ENCODE peak calls at places on chromosomes 1 and 21, in ten cellular contexts. One of them, this sample, is unnamed.
A peak's percentile ranks its signal among the peaks of the same experiment; 100 is the strongest.

GRCh38 chr1:53455592-53455991 is 3.6 kb upstream of the DMRTB1 start:
- DNase-seq in NCI-H1092: no peak
- DNase-seq in stimulated activated CD8-positive, alpha-beta memory T cell treated with anti-CD3 and anti-CD28 coated beads, Interleukin-7, amount 100 ng/mL, for 24 hours: no peak
- DNase-seq in NCI-H1105: no peak
- DNase-seq in GM12865: no peak
- DNase-seq in posterior cingulate gyrus: no peak
- DNase-seq in heart left ventricle: no peak
- DNase-seq in activated naive CD4-positive, alpha-beta T cell treated with anti-CD3 and anti-CD28 coated beads for 36 hours: no peak
- DNase-seq in NCI-H69: no peak
- DNase-seq in cardiac fibroblast: no peak
- DNase-seq in this sample: no peak

GRCh38 chr1:108591471-108591870 is 31.6 kb downstream of the EEIG2 start:
- DNase-seq in NCI-H1105: no peak
- DNase-seq in GM12865: no peak
- DNase-seq in cardiac fibroblast: no peak
- DNase-seq in activated naive CD4-positive, alpha-beta T cell treated with anti-CD3 and anti-CD28 coated beads for 36 hours: no peak
- DNase-seq in heart left ventricle: peak; percentile 26
- DNase-seq in NCI-H1092: no peak
- DNase-seq in NCI-H69: no peak
- DNase-seq in stimulated activated CD8-positive, alpha-beta memory T cell treated with anti-CD3 and anti-CD28 coated beads, Interleukin-7, amount 100 ng/mL, for 24 hours: no peak
- DNase-seq in posterior cingulate gyrus: no peak
- DNase-seq in this sample: no peak

GRCh38 chr1:216186816-216187215 is 236.4 kb downstream of the USH2A start:
- DNase-seq in heart left ventricle: no peak
- DNase-seq in activated naive CD4-positive, alpha-beta T cell treated with anti-CD3 and anti-CD28 coated beads for 36 hours: no peak
- DNase-seq in NCI-H1105: no peak
- DNase-seq in GM12865: no peak
- DNase-seq in posterior cingulate gyrus: no peak
- DNase-seq in NCI-H69: peak; percentile 95
- DNase-seq in NCI-H1092: no peak
- DNase-seq in stimulated activated CD8-positive, alpha-beta memory T cell treated with anti-CD3 and anti-CD28 coated beads, Interleukin-7, amount 100 ng/mL, for 24 hours: no peak
- DNase-seq in cardiac fibroblast: no peak
- DNase-seq in this sample: peak; percentile 24

GRCh38 chr21:26194326-26194725 is 23.8 kb upstream of the APP start:
- DNase-seq in cardiac fibroblast: no peak
- DNase-seq in activated naive CD4-positive, alpha-beta T cell treated with anti-CD3 and anti-CD28 coated beads for 36 hours: no peak
- DNase-seq in GM12865: no peak
- DNase-seq in NCI-H1105: no peak
- DNase-seq in heart left ventricle: no peak
- DNase-seq in NCI-H69: no peak
- DNase-seq in NCI-H1092: no peak
- DNase-seq in stimulated activated CD8-positive, alpha-beta memory T cell treated with anti-CD3 and anti-CD28 coated beads, Interleukin-7, amount 100 ng/mL, for 24 hours: no peak
- DNase-seq in posterior cingulate gyrus: no peak
- DNase-seq in this sample: no peak

GRCh38 chr21:37496972-37497371 is 130.4 kb downstream of the DYRK1A start:
- DNase-seq in NCI-H1105: no peak
- DNase-seq in cardiac fibroblast: peak; percentile 36
- DNase-seq in posterior cingulate gyrus: no peak
- DNase-seq in activated naive CD4-positive, alpha-beta T cell treated with anti-CD3 and anti-CD28 coated beads for 36 hours: no peak
- DNase-seq in NCI-H69: peak; percentile 11
- DNase-seq in NCI-H1092: no peak
- DNase-seq in GM12865: no peak
- DNase-seq in heart left ventricle: no peak
- DNase-seq in stimulated activated CD8-positive, alpha-beta memory T cell treated with anti-CD3 and anti-CD28 coated beads, Interleukin-7, amount 100 ng/mL, for 24 hours: no peak
- DNase-seq in this sample: no peak

GRCh38 chr1:230385173-230385480 is 41.0 kb downstream of the PGBD5 start:
- DNase-seq in NCI-H1105: no peak
- DNase-seq in posterior cingulate gyrus: no peak
- DNase-seq in NCI-H69: peak; percentile 94
- DNase-seq in cardiac fibroblast: no peak
- DNase-seq in heart left ventricle: no peak
- DNase-seq in NCI-H1092: no peak
- DNase-seq in stimulated activated CD8-positive, alpha-beta memory T cell treated with anti-CD3 and anti-CD28 coated beads, Interleukin-7, amount 100 ng/mL, for 24 hours: no peak
- DNase-seq in GM12865: no peak
- DNase-seq in activated naive CD4-positive, alpha-beta T cell treated with anti-CD3 and anti-CD28 coated beads for 36 hours: no peak
- DNase-seq in this sample: no peak

GRCh38 chr1:198147216-198147615 is 9.6 kb upstream of the NEK7 start:
- DNase-seq in stimulated activated CD8-positive, alpha-beta memory T cell treated with anti-CD3 and anti-CD28 coated beads, Interleukin-7, amount 100 ng/mL, for 24 hours: no peak
- DNase-seq in NCI-H1092: no peak
- DNase-seq in posterior cingulate gyrus: no peak
- DNase-seq in cardiac fibroblast: no peak
- DNase-seq in activated naive CD4-positive, alpha-beta T cell treated with anti-CD3 and anti-CD28 coated beads for 36 hours: no peak
- DNase-seq in NCI-H1105: no peak
- DNase-seq in NCI-H69: no peak
- DNase-seq in GM12865: no peak
- DNase-seq in heart left ventricle: no peak
- DNase-seq in this sample: no peak

GRCh38 chr1:109631513-109632260 is 12.1 kb downstream of the AMPD2 start:
- DNase-seq in activated naive CD4-positive, alpha-beta T cell treated with anti-CD3 and anti-CD28 coated beads for 36 hours: no peak
- DNase-seq in GM12865: no peak
- DNase-seq in heart left ventricle: no peak
- DNase-seq in NCI-H1092: no peak
- DNase-seq in cardiac fibroblast: no peak
- DNase-seq in stimulated activated CD8-positive, alpha-beta memory T cell treated with anti-CD3 and anti-CD28 coated beads, Interleukin-7, amount 100 ng/mL, for 24 hours: no peak
- DNase-seq in posterior cingulate gyrus: no peak
- DNase-seq in NCI-H1105: no peak
- DNase-seq in NCI-H69: no peak
- DNase-seq in this sample: no peak

GRCh38 chr1:212012034-212012740 is 23.2 kb downstream of the INTS7 start:
- DNase-seq in stimulated activated CD8-positive, alpha-beta memory T cell treated with anti-CD3 and anti-CD28 coated beads, Interleukin-7, amount 100 ng/mL, for 24 hours: peak; percentile 37
- DNase-seq in activated naive CD4-positive, alpha-beta T cell treated with anti-CD3 and anti-CD28 coated beads for 36 hours: peak; percentile 84
- DNase-seq in GM12865: peak; percentile 82
- DNase-seq in NCI-H1105: peak; percentile 66
- DNase-seq in cardiac fibroblast: peak; percentile 79
- DNase-seq in posterior cingulate gyrus: peak; percentile 57
- DNase-seq in NCI-H69: peak; percentile 84
- DNase-seq in NCI-H1092: peak; percentile 42
- DNase-seq in heart left ventricle: peak; percentile 39
- DNase-seq in this sample: peak; percentile 48

GRCh38 chr21:45430521-45431501 is 25.8 kb downstream of the COL18A1 start:
- DNase-seq in stimulated activated CD8-positive, alpha-beta memory T cell treated with anti-CD3 and anti-CD28 coated beads, Interleukin-7, amount 100 ng/mL, for 24 hours: no peak
- DNase-seq in GM12865: no peak
- DNase-seq in activated naive CD4-positive, alpha-beta T cell treated with anti-CD3 and anti-CD28 coated beads for 36 hours: no peak
- DNase-seq in cardiac fibroblast: peak; percentile 58
- DNase-seq in NCI-H1092: no peak
- DNase-seq in NCI-H69: no peak
- DNase-seq in posterior cingulate gyrus: no peak
- DNase-seq in heart left ventricle: no peak
- DNase-seq in NCI-H1105: no peak
- DNase-seq in this sample: no peak

GRCh38 chr1:53552146-53552940 is 93.1 kb downstream of the DMRTB1 start:
- DNase-seq in heart left ventricle: no peak
- DNase-seq in cardiac fibroblast: no peak
- DNase-seq in NCI-H1105: no peak
- DNase-seq in NCI-H69: peak; percentile 70
- DNase-seq in GM12865: no peak
- DNase-seq in NCI-H1092: no peak
- DNase-seq in activated naive CD4-positive, alpha-beta T cell treated with anti-CD3 and anti-CD28 coated beads for 36 hours: no peak
- DNase-seq in posterior cingulate gyrus: peak; percentile 5
- DNase-seq in stimulated activated CD8-positive, alpha-beta memory T cell treated with anti-CD3 and anti-CD28 coated beads, Interleukin-7, amount 100 ng/mL, for 24 hours: no peak
- DNase-seq in this sample: no peak

GRCh38 chr1:153506831-153507413 is 28.9 kb downstream of the S100A6 start:
- DNase-seq in NCI-H1105: no peak
- DNase-seq in NCI-H1092: no peak
- DNase-seq in activated naive CD4-positive, alpha-beta T cell treated with anti-CD3 and anti-CD28 coated beads for 36 hours: no peak
- DNase-seq in heart left ventricle: peak; percentile 87
- DNase-seq in GM12865: no peak
- DNase-seq in stimulated activated CD8-positive, alpha-beta memory T cell treated with anti-CD3 and anti-CD28 coated beads, Interleukin-7, amount 100 ng/mL, for 24 hours: no peak
- DNase-seq in NCI-H69: no peak
- DNase-seq in posterior cingulate gyrus: peak; percentile 21
- DNase-seq in cardiac fibroblast: peak; percentile 97
- DNase-seq in this sample: no peak

GRCh38 chr1:92755541-92756351 is 29.2 kb downstream of the EVI5 start:
- DNase-seq in GM12865: no peak
- DNase-seq in cardiac fibroblast: peak; percentile 91
- DNase-seq in NCI-H1105: no peak
- DNase-seq in stimulated activated CD8-positive, alpha-beta memory T cell treated with anti-CD3 and anti-CD28 coated beads, Interleukin-7, amount 100 ng/mL, for 24 hours: no peak
- DNase-seq in heart left ventricle: peak; percentile 69
- DNase-seq in posterior cingulate gyrus: peak; percentile 75
- DNase-seq in NCI-H69: no peak
- DNase-seq in NCI-H1092: no peak
- DNase-seq in activated naive CD4-positive, alpha-beta T cell treated with anti-CD3 and anti-CD28 coated beads for 36 hours: no peak
- DNase-seq in this sample: no peak

GRCh38 chr1:201224671-201225400 is 34.2 kb downstream of the IGFN1 start:
- DNase-seq in activated naive CD4-positive, alpha-beta T cell treated with anti-CD3 and anti-CD28 coated beads for 36 hours: no peak
- DNase-seq in GM12865: no peak
- DNase-seq in NCI-H1105: no peak
- DNase-seq in NCI-H1092: no peak
- DNase-seq in stimulated activated CD8-positive, alpha-beta memory T cell treated with anti-CD3 and anti-CD28 coated beads, Interleukin-7, amount 100 ng/mL, for 24 hours: no peak
- DNase-seq in heart left ventricle: no peak
- DNase-seq in cardiac fibroblast: no peak
- DNase-seq in NCI-H69: peak; percentile 13
- DNase-seq in posterior cingulate gyrus: no peak
- DNase-seq in this sample: no peak

GRCh38 chr1:94580367-94581115 is 39.0 kb upstream of the F3 start:
- DNase-seq in NCI-H69: peak; percentile 44
- DNase-seq in NCI-H1105: no peak
- DNase-seq in NCI-H1092: no peak
- DNase-seq in stimulated activated CD8-positive, alpha-beta memory T cell treated with anti-CD3 and anti-CD28 coated beads, Interleukin-7, amount 100 ng/mL, for 24 hours: no peak
- DNase-seq in cardiac fibroblast: no peak
- DNase-seq in heart left ventricle: no peak
- DNase-seq in posterior cingulate gyrus: no peak
- DNase-seq in GM12865: no peak
- DNase-seq in activated naive CD4-positive, alpha-beta T cell treated with anti-CD3 and anti-CD28 coated beads for 36 hours: no peak
- DNase-seq in this sample: peak; percentile 47

GRCh38 chr1:210264521-210265380 is 32.2 kb downstream of the SERTAD4 start:
- DNase-seq in NCI-H69: peak; percentile 36
- DNase-seq in stimulated activated CD8-positive, alpha-beta memory T cell treated with anti-CD3 and anti-CD28 coated beads, Interleukin-7, amount 100 ng/mL, for 24 hours: no peak
- DNase-seq in cardiac fibroblast: peak; percentile 26
- DNase-seq in activated naive CD4-positive, alpha-beta T cell treated with anti-CD3 and anti-CD28 coated beads for 36 hours: no peak
- DNase-seq in GM12865: no peak
- DNase-seq in NCI-H1092: no peak
- DNase-seq in heart left ventricle: no peak
- DNase-seq in posterior cingulate gyrus: no peak
- DNase-seq in NCI-H1105: no peak
- DNase-seq in this sample: no peak

GRCh38 chr1:107450899-107451664 is 310.2 kb downstream of the NTNG1 start:
- DNase-seq in GM12865: peak; percentile 76
- DNase-seq in stimulated activated CD8-positive, alpha-beta memory T cell treated with anti-CD3 and anti-CD28 coated beads, Interleukin-7, amount 100 ng/mL, for 24 hours: no peak
- DNase-seq in NCI-H1105: no peak
- DNase-seq in NCI-H69: no peak
- DNase-seq in heart left ventricle: no peak
- DNase-seq in activated naive CD4-positive, alpha-beta T cell treated with anti-CD3 and anti-CD28 coated beads for 36 hours: no peak
- DNase-seq in cardiac fibroblast: no peak
- DNase-seq in NCI-H1092: no peak
- DNase-seq in posterior cingulate gyrus: no peak
- DNase-seq in this sample: no peak

GRCh38 chr1:228744918-228745317 is 9.6 kb downstream of the RHOU start:
- DNase-seq in heart left ventricle: no peak
- DNase-seq in NCI-H1092: no peak
- DNase-seq in NCI-H1105: no peak
- DNase-seq in stimulated activated CD8-positive, alpha-beta memory T cell treated with anti-CD3 and anti-CD28 coated beads, Interleukin-7, amount 100 ng/mL, for 24 hours: no peak
- DNase-seq in posterior cingulate gyrus: no peak
- DNase-seq in GM12865: no peak
- DNase-seq in activated naive CD4-positive, alpha-beta T cell treated with anti-CD3 and anti-CD28 coated beads for 36 hours: no peak
- DNase-seq in NCI-H69: no peak
- DNase-seq in cardiac fibroblast: no peak
- DNase-seq in this sample: no peak

GRCh38 chr1:243723458-243724043 is 126.5 kb downstream of the AKT3 start:
- DNase-seq in posterior cingulate gyrus: no peak
- DNase-seq in NCI-H69: no peak
- DNase-seq in GM12865: no peak
- DNase-seq in NCI-H1105: no peak
- DNase-seq in cardiac fibroblast: peak; percentile 53
- DNase-seq in stimulated activated CD8-positive, alpha-beta memory T cell treated with anti-CD3 and anti-CD28 coated beads, Interleukin-7, amount 100 ng/mL, for 24 hours: no peak
- DNase-seq in heart left ventricle: peak; percentile 7
- DNase-seq in activated naive CD4-positive, alpha-beta T cell treated with anti-CD3 and anti-CD28 coated beads for 36 hours: no peak
- DNase-seq in NCI-H1092: no peak
- DNase-seq in this sample: no peak

GRCh38 chr21:43978060-43978459 is 34.0 kb upstream of the TRAPPC10 start:
- DNase-seq in NCI-H1092: no peak
- DNase-seq in cardiac fibroblast: no peak
- DNase-seq in activated naive CD4-positive, alpha-beta T cell treated with anti-CD3 and anti-CD28 coated beads for 36 hours: no peak
- DNase-seq in NCI-H1105: no peak
- DNase-seq in posterior cingulate gyrus: no peak
- DNase-seq in heart left ventricle: no peak
- DNase-seq in NCI-H69: no peak
- DNase-seq in GM12865: no peak
- DNase-seq in stimulated activated CD8-positive, alpha-beta memory T cell treated with anti-CD3 and anti-CD28 coated beads, Interleukin-7, amount 100 ng/mL, for 24 hours: no peak
- DNase-seq in this sample: no peak

GRCh38 chr1:218772575-218772974 is 401.1 kb upstream of the LYPLAL1 start:
- DNase-seq in GM12865: no peak
- DNase-seq in stimulated activated CD8-positive, alpha-beta memory T cell treated with anti-CD3 and anti-CD28 coated beads, Interleukin-7, amount 100 ng/mL, for 24 hours: no peak
- DNase-seq in NCI-H1105: no peak
- DNase-seq in cardiac fibroblast: peak; percentile 11
- DNase-seq in activated naive CD4-positive, alpha-beta T cell treated with anti-CD3 and anti-CD28 coated beads for 36 hours: no peak
- DNase-seq in posterior cingulate gyrus: no peak
- DNase-seq in heart left ventricle: no peak
- DNase-seq in NCI-H1092: no peak
- DNase-seq in NCI-H69: no peak
- DNase-seq in this sample: no peak

GRCh38 chr1:112935474-112936289 is 20.3 kb downstream of the SLC16A1 start:
- DNase-seq in stimulated activated CD8-positive, alpha-beta memory T cell treated with anti-CD3 and anti-CD28 coated beads, Interleukin-7, amount 100 ng/mL, for 24 hours: no peak
- DNase-seq in activated naive CD4-positive, alpha-beta T cell treated with anti-CD3 and anti-CD28 coated beads for 36 hours: no peak
- DNase-seq in GM12865: no peak
- DNase-seq in posterior cingulate gyrus: no peak
- DNase-seq in NCI-H1092: no peak
- DNase-seq in heart left ventricle: no peak
- DNase-seq in cardiac fibroblast: peak; percentile 59
- DNase-seq in NCI-H69: no peak
- DNase-seq in NCI-H1105: no peak
- DNase-seq in this sample: no peak

GRCh38 chr1:93616996-93617669 is 64.5 kb downstream of the BCAR3 start:
- DNase-seq in GM12865: no peak
- DNase-seq in heart left ventricle: peak; percentile 43
- DNase-seq in NCI-H69: peak; percentile 74
- DNase-seq in cardiac fibroblast: peak; percentile 80
- DNase-seq in stimulated activated CD8-positive, alpha-beta memory T cell treated with anti-CD3 and anti-CD28 coated beads, Interleukin-7, amount 100 ng/mL, for 24 hours: no peak
- DNase-seq in NCI-H1105: peak; percentile 79
- DNase-seq in activated naive CD4-positive, alpha-beta T cell treated with anti-CD3 and anti-CD28 coated beads for 36 hours: no peak
- DNase-seq in posterior cingulate gyrus: peak; percentile 24
- DNase-seq in NCI-H1092: peak; percentile 77
- DNase-seq in this sample: peak; percentile 57

GRCh38 chr1:1591452-1591851 is 8.5 kb downstream of the FNDC10 start:
- DNase-seq in cardiac fibroblast: no peak
- DNase-seq in heart left ventricle: no peak
- DNase-seq in activated naive CD4-positive, alpha-beta T cell treated with anti-CD3 and anti-CD28 coated beads for 36 hours: no peak
- DNase-seq in posterior cingulate gyrus: no peak
- DNase-seq in NCI-H1105: no peak
- DNase-seq in NCI-H1092: no peak
- DNase-seq in stimulated activated CD8-positive, alpha-beta memory T cell treated with anti-CD3 and anti-CD28 coated beads, Interleukin-7, amount 100 ng/mL, for 24 hours: no peak
- DNase-seq in NCI-H69: no peak
- DNase-seq in GM12865: no peak
- DNase-seq in this sample: no peak

GRCh38 chr1:197674286-197674685 is 101.0 kb downstream of the DENND1B start:
- DNase-seq in stimulated activated CD8-positive, alpha-beta memory T cell treated with anti-CD3 and anti-CD28 coated beads, Interleukin-7, amount 100 ng/mL, for 24 hours: no peak
- DNase-seq in heart left ventricle: no peak
- DNase-seq in cardiac fibroblast: no peak
- DNase-seq in activated naive CD4-positive, alpha-beta T cell treated with anti-CD3 and anti-CD28 coated beads for 36 hours: no peak
- DNase-seq in NCI-H1092: no peak
- DNase-seq in NCI-H1105: no peak
- DNase-seq in NCI-H69: peak; percentile 99
- DNase-seq in GM12865: no peak
- DNase-seq in posterior cingulate gyrus: no peak
- DNase-seq in this sample: no peak

GRCh38 chr1:177983824-177984528 is 14.1 kb upstream of the SEC16B start:
- DNase-seq in GM12865: no peak
- DNase-seq in posterior cingulate gyrus: peak; percentile 35
- DNase-seq in cardiac fibroblast: peak; percentile 95
- DNase-seq in NCI-H69: peak; percentile 85
- DNase-seq in activated naive CD4-positive, alpha-beta T cell treated with anti-CD3 and anti-CD28 coated beads for 36 hours: no peak
- DNase-seq in stimulated activated CD8-positive, alpha-beta memory T cell treated with anti-CD3 and anti-CD28 coated beads, Interleukin-7, amount 100 ng/mL, for 24 hours: no peak
- DNase-seq in NCI-H1105: peak; percentile 11
- DNase-seq in heart left ventricle: peak; percentile 48
- DNase-seq in NCI-H1092: peak; percentile 45
- DNase-seq in this sample: peak; percentile 5

GRCh38 chr1:202952818-202953217 is 5.3 kb downstream of the ADIPOR1 start:
- DNase-seq in stimulated activated CD8-positive, alpha-beta memory T cell treated with anti-CD3 and anti-CD28 coated beads, Interleukin-7, amount 100 ng/mL, for 24 hours: no peak
- DNase-seq in NCI-H1105: no peak
- DNase-seq in NCI-H69: no peak
- DNase-seq in GM12865: no peak
- DNase-seq in posterior cingulate gyrus: no peak
- DNase-seq in activated naive CD4-positive, alpha-beta T cell treated with anti-CD3 and anti-CD28 coated beads for 36 hours: no peak
- DNase-seq in heart left ventricle: peak; percentile 40
- DNase-seq in NCI-H1092: no peak
- DNase-seq in cardiac fibroblast: peak; percentile 87
- DNase-seq in this sample: no peak

GRCh38 chr1:172357753-172358152 is 62.7 kb upstream of the C1orf105 start:
- DNase-seq in heart left ventricle: no peak
- DNase-seq in NCI-H69: peak; percentile 54
- DNase-seq in NCI-H1105: no peak
- DNase-seq in activated naive CD4-positive, alpha-beta T cell treated with anti-CD3 and anti-CD28 coated beads for 36 hours: no peak
- DNase-seq in GM12865: peak; percentile 51
- DNase-seq in posterior cingulate gyrus: no peak
- DNase-seq in NCI-H1092: no peak
- DNase-seq in stimulated activated CD8-positive, alpha-beta memory T cell treated with anti-CD3 and anti-CD28 coated beads, Interleukin-7, amount 100 ng/mL, for 24 hours: no peak
- DNase-seq in cardiac fibroblast: no peak
- DNase-seq in this sample: no peak